ENCODE peak calls at places on chromosome 11, in ten cellular contexts. F is cardiac muscle cell, S is brain microvascular endothelial cell, X is GM23338, A is Calu3, V is neural crest cell, R is right atrium auricular region, U is H1, I is AG04450, G is WTC11. M is an unnamed sample.

GRCh38 chr11:78605296-78605695 is 30.6 kb upstream of the NARS2 start:
- DNase-seq in U (no peak), A (no peak), G (no peak), F (no peak), I (no peak), S (no peak), X (no peak), R (no peak), V (no peak), M (no peak)

GRCh38 chr11:95675585-95675984 is 114.0 kb downstream of the FAM76B start:
- DNase-seq in S (no peak), R (no peak), A (no peak), V (no peak), G (no peak), U (no peak), I (no peak), X (no peak), F (no peak), M (no peak)

GRCh38 chr11:104524276-104524675 is 360.3 kb upstream of the PDGFD start:
- DNase-seq in X (no peak), V (no peak), U (no peak), S (no peak), I (no peak), R (no peak), G (no peak), F (no peak), A (no peak), M (no peak)

GRCh38 chr11:67302571-67303131 is 679 bp upstream of the SSH3 start:
- DNase-seq in R (no peak), U (peak), A (peak), F (peak), V (no peak), X (peak), S (peak), I (no peak), G (peak), M (no peak)

GRCh38 chr11:119293461-119293860 is 23.5 kb downstream of the MCAM start:
- DNase-seq in S (no peak), X (no peak), U (no peak), A (no peak), I (no peak), R (no peak), V (no peak), F (no peak), G (no peak), M (no peak)

GRCh38 chr11:134585666-134586285 is 173.7 kb upstream of the B3GAT1 start:
- DNase-seq in I (no peak), R (peak), F (no peak), U (peak), X (no peak), V (no peak), S (no peak), A (no peak), G (no peak), M (no peak)

GRCh38 chr11:93694109-93694508 is 32.6 kb downstream of the CEP295 start:
- DNase-seq in F (no peak), U (no peak), R (no peak), I (no peak), S (no peak), A (no peak), G (no peak), V (no peak), X (no peak), M (no peak)

GRCh38 chr11:72901374-72901773 is 87.2 kb downstream of the ATG16L2 start:
- DNase-seq in V (no peak), S (no peak), G (no peak), U (no peak), R (no peak), A (no peak), I (no peak), F (no peak), X (no peak), M (no peak)

GRCh38 chr11:16397355-16397754 is 41.0 kb upstream of the SOX6 start:
- DNase-seq in R (no peak), S (no peak), X (no peak), U (no peak), F (no peak), A (no peak), G (no peak), I (no peak), V (no peak), M (no peak)

GRCh38 chr11:34619062-34619516 is 1.8 kb upstream of the EHF start:
- DNase-seq in U (no peak), F (no peak), S (no peak), V (no peak), A (no peak), I (no peak), X (no peak), G (no peak), R (no peak), M (no peak)

GRCh38 chr11:64242920-64243854 is 2.3 kb downstream of the FKBP2 start:
- DNase-seq in A (no peak), F (no peak), S (no peak), X (no peak), V (no peak), U (no peak), G (no peak), R (no peak), I (no peak), M (no peak)

GRCh38 chr11:3942956-3943497 is 87.6 kb downstream of the STIM1 start:
- DNase-seq in X (no peak), G (no peak), U (no peak), V (no peak), I (no peak), S (no peak), A (no peak), R (no peak), F (no peak), M (no peak)

GRCh38 chr11:5476184-5476819 is 12.2 kb upstream of the OR52D1 start:
- DNase-seq in X (peak), R (no peak), I (peak), G (peak), F (peak), V (peak), U (no peak), A (peak), S (peak), M (no peak)

GRCh38 chr11:69942333-69942820 is 123.2 kb upstream of the FGF3 start:
- DNase-seq in I (no peak), U (no peak), V (no peak), A (no peak), X (no peak), R (no peak), F (no peak), S (no peak), G (peak), M (no peak)

GRCh38 chr11:96199563-96200025 is 143.4 kb downstream of the MAML2 start:
- DNase-seq in R (no peak), F (no peak), X (no peak), V (no peak), S (peak), U (no peak), A (peak), G (no peak), I (no peak), M (no peak)

GRCh38 chr11:35257287-35257686 is 118.3 kb downstream of the CD44 start:
- DNase-seq in A (no peak), X (no peak), R (no peak), F (no peak), U (no peak), I (no peak), S (no peak), G (no peak), V (no peak), M (no peak)

GRCh38 chr11:11113676-11114075 is 239.4 kb downstream of the CSNK2A3 start:
- DNase-seq in I (no peak), S (no peak), U (no peak), F (no peak), X (no peak), R (no peak), G (no peak), V (no peak), A (no peak), M (no peak)

GRCh38 chr11:86101493-86101892 is 32.6 kb upstream of the PICALM start:
- DNase-seq in A (no peak), X (no peak), V (no peak), G (no peak), U (no peak), F (no peak), S (no peak), I (no peak), R (no peak), M (no peak)

GRCh38 chr11:118156531-118157185 is 4.0 kb upstream of the SCN4B start:
- DNase-seq in I (no peak), U (no peak), X (peak), S (no peak), G (no peak), R (no peak), F (no peak), V (no peak), A (peak), M (no peak)

GRCh38 chr11:102117472-102118113 is 7.3 kb downstream of the YAP1 start:
- DNase-seq in I (no peak), F (no peak), R (no peak), V (no peak), S (no peak), G (no peak), A (no peak), X (no peak), U (peak), M (no peak)

GRCh38 chr11:46335271-46335670 is 12.0 kb upstream of the DGKZ start:
- DNase-seq in G (no peak), F (no peak), U (no peak), X (no peak), R (no peak), I (no peak), V (no peak), S (no peak), A (no peak), M (no peak)

GRCh38 chr11:115498354-115498753 is 5.9 kb downstream of the CADM1 start:
- DNase-seq in G (no peak), I (no peak), F (no peak), X (no peak), S (no peak), A (no peak), U (no peak), R (no peak), V (no peak), M (no peak)

GRCh38 chr11:70176940-70177689 is 26.0 kb upstream of the FADD start:
- DNase-seq in F (peak), R (no peak), I (no peak), S (no peak), V (peak), G (peak), U (peak), A (peak), X (peak), M (no peak)

GRCh38 chr11:119663279-119663678 is 65.7 kb downstream of the NECTIN1 start:
- DNase-seq in X (no peak), U (no peak), A (no peak), I (no peak), G (no peak), V (no peak), F (no peak), S (no peak), R (no peak), M (no peak)

GRCh38 chr11:120172054-120172881 is 34.4 kb upstream of the TRIM29 start:
- DNase-seq in X (peak), R (peak), A (peak), F (peak), S (peak), G (peak), V (peak), I (no peak), U (peak), M (peak)

GRCh38 chr11:116851631-116852030 is 14.2 kb upstream of the APOA1 start:
- DNase-seq in I (no peak), R (no peak), X (no peak), V (no peak), A (no peak), F (no peak), U (no peak), S (no peak), G (no peak), M (no peak)

GRCh38 chr11:119288219-119288618 is 28.7 kb downstream of the MCAM start:
- DNase-seq in V (no peak), S (no peak), A (no peak), F (no peak), I (no peak), U (no peak), G (no peak), X (no peak), R (no peak), M (no peak)

GRCh38 chr11:92259861-92260260 is 35.2 kb downstream of the FAT3 start:
- DNase-seq in S (no peak), U (no peak), G (no peak), F (peak), I (no peak), X (no peak), R (no peak), V (no peak), A (no peak), M (no peak)

GRCh38 chr11:6746086-6746618 is 25.6 kb downstream of the OR2AG2 start:
- DNase-seq in G (no peak), U (no peak), V (no peak), R (no peak), S (no peak), I (no peak), A (no peak), F (no peak), X (no peak), M (no peak)

GRCh38 chr11:115244758-115245157 is 259.5 kb downstream of the CADM1 start:
- DNase-seq in U (no peak), V (no peak), A (no peak), G (no peak), S (no peak), F (no peak), R (no peak), X (no peak), I (no peak), M (no peak)

GRCh38 chr11:65695459-65696241 is 16.4 kb upstream of the KAT5 start:
- DNase-seq in U (no peak), S (no peak), V (no peak), A (peak), R (no peak), X (no peak), G (no peak), F (no peak), I (no peak), M (no peak)

GRCh38 chr11:19208959-19209568 is 7.3 kb upstream of the CSRP3 start:
- DNase-seq in G (no peak), U (no peak), F (no peak), X (no peak), R (no peak), S (no peak), V (no peak), I (no peak), A (no peak), M (no peak)

GRCh38 chr11:19209617-19210016 is 7.8 kb upstream of the CSRP3 start:
- DNase-seq in V (no peak), U (no peak), R (no peak), A (no peak), F (peak), G (no peak), X (peak), S (no peak), I (no peak), M (no peak)
- TF ChIP-seq CTCF in V (no peak), U (no peak), R (no peak), A (no peak), F (peak), G (no peak), X (no peak), S (no peak), I (no peak), M (no peak)

GRCh38 chr11:1548221-1549070 is 23.6 kb downstream of the DUSP8 start:
- DNase-seq in I (no peak), V (no peak), F (peak), A (peak), S (peak), U (peak), G (peak), R (peak), X (peak), M (no peak)

GRCh38 chr11:1546077-1546535 is 26.0 kb downstream of the DUSP8 start:
- DNase-seq in A (no peak), V (no peak), I (no peak), U (peak), S (no peak), R (no peak), G (peak), X (peak), F (no peak), M (no peak)

GRCh38 chr11:1546536-1547466 is 25.3 kb downstream of the DUSP8 start:
- DNase-seq in V (peak), U (peak), F (peak), I (no peak), A (peak), X (peak), S (no peak), G (peak), R (no peak), M (peak)

GRCh38 chr11:1547467-1548098 is 24.5 kb downstream of the DUSP8 start:
- DNase-seq in U (peak), V (no peak), G (no peak), S (no peak), I (no peak), A (no peak), X (no peak), R (no peak), F (no peak), M (no peak)

GRCh38 chr11:1549355-1550330 is 22.4 kb downstream of the DUSP8 start:
- DNase-seq in G (no peak), U (no peak), I (no peak), R (no peak), S (no peak), F (no peak), X (no peak), V (no peak), A (no peak), M (no peak)
- TF ChIP-seq CTCF in G (no peak), U (peak), I (no peak), R (peak), S (peak), F (no peak), X (peak), V (no peak), A (no peak), M (no peak)

GRCh38 chr11:44351006-44351660 is 41.2 kb upstream of the ALX4 start:
- DNase-seq in A (no peak), S (no peak), G (no peak), R (no peak), U (no peak), F (no peak), I (no peak), X (no peak), V (no peak), M (no peak)

GRCh38 chr11:44348721-44349120 is 38.8 kb upstream of the ALX4 start:
- DNase-seq in S (no peak), I (no peak), X (no peak), F (no peak), G (no peak), U (no peak), V (no peak), R (no peak), A (no peak), M (no peak)

GRCh38 chr11:44348114-44348513 is 38.2 kb upstream of the ALX4 start:
- DNase-seq in G (no peak), S (no peak), X (no peak), I (no peak), U (no peak), A (no peak), F (no peak), R (no peak), V (no peak), M (no peak)

GRCh38 chr11:44349328-44349727 is 39.4 kb upstream of the ALX4 start:
- DNase-seq in R (no peak), I (no peak), U (no peak), G (no peak), S (no peak), A (no peak), F (no peak), X (no peak), V (no peak), M (no peak)

DNA sequence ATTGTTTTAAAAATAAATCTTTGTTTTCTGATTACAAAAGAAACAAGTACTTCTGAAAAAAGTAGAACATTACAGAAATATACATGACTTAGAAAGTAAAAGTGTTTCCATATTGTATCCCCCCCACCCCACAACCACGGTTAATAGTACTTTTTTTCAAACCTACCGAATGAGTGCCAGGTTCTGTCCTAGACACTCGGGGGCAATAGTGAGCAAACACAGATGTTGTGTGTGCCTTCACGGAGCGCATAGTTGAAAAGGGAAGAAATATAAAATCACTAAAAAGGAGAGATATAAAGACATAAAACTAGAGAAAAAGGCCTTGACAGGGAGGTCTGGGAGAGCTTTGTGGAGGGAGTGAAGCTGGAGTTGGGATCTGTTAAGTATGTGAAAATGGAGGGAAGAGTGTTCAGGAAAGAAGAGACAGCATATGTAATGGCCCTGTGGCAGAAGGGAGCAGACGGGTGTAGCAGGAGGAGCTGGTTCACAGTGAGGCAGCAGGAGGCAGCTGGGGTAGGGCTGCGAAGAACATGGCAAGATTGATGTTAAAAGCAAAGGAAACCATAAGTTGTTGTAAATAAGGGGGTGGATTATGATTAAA is 42.1 kb upstream of the ALX4 start:
- DNase-seq in U (no peak), F (no peak), X (peak), I (no peak), V (no peak), S (no peak), A (no peak), G (no peak), R (no peak), M (no peak)
- TF ChIP-seq CTCF in U (peak), F (peak), X (peak), I (no peak), V (peak), S (peak), A (no peak), G (no peak), R (no peak), M (peak)

DNA sequence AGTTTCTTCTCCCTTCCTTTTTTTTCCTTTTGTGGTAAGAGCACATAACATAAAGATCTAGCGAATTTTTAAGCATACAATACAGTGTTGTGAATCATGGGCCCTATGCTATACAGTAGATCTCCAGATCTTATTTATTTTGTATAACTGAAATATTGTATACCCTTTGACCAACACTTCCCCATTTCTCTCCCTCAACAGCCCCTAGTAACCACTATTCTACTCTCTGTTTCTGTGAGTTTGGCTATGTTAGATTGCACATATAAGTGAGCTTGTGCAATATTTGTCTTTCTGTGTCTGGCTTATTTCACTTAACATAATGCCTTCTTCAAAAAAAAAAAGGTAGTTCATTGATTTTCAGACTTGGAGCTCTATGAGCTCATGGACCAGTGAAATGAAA is 180.5 kb downstream of the C11orf91 start:
- DNase-seq in R (no peak), F (no peak), U (no peak), I (no peak), G (no peak), V (no peak), S (no peak), X (no peak), A (no peak), M (no peak)
- TF ChIP-seq CTCF in R (no peak), F (no peak), U (no peak), I (no peak), G (no peak), V (no peak), S (no peak), X (no peak), A (no peak), M (no peak)

DNA sequence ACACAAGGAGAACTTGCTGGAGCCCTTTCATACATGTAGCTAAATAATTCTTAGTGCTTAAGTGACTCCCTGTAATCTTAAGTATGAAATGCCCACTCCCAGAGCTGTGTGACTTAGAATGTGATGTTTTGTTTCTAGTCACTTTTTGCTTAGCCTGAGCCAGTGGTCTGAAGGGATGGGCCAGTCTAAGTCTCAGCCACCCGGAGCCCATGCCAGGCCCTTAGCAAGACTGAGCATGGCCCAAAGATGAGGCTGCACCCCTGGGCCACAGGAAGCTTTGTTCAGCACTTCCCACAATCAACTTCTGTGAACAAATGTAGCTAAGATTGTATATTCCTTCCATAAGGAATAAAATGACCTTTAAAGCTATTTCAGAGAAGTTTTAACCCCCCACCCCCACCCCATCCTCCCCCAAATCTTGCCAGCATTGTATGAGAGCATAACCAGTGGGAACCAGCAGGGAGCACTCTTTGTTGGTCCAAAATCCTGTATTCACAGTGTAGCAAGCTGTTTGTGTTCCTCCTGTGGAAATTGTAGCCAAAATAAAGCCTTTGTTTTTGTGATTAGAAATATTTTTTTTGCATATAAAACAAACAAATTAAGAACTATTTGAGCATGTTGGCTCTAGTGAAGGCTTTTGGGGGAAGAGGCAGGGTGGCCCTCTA is 73.8 kb upstream of the GAL start:
- DNase-seq in I (no peak), V (no peak), S (no peak), U (no peak), G (no peak), F (no peak), A (no peak), X (peak), R (no peak), M (no peak)
- TF ChIP-seq CTCF in I (peak), V (peak), S (peak), U (no peak), G (no peak), F (peak), A (no peak), X (peak), R (peak), M (peak)